ENCODE peak calls at places on chromosomes 13 and 19, in nine cellular contexts. One of them, this sample, is unnamed.

GRCh38 chr19:11286312-11286974 is 9.5 kb upstream of the TSPAN16 start:
- DNase-seq in ascending aorta: no peak
- DNase-seq in uterus: no peak
- DNase-seq in esophagus squamous epithelium: no peak
- DNase-seq in nephron progenitor cell: no peak
- DNase-seq in heart right ventricle: peak
- DNase-seq in pancreas: no peak
- DNase-seq in GM10248: no peak
- DNase-seq in CD8-positive, alpha-beta T cell: no peak
- DNase-seq in this sample: peak

GRCh38 chr19:3556978-3557460 is 367 bp downstream of the MFSD12 start:
- DNase-seq in ascending aorta: no peak
- DNase-seq in uterus: no peak
- DNase-seq in esophagus squamous epithelium: no peak
- DNase-seq in nephron progenitor cell: peak
- DNase-seq in heart right ventricle: no peak
- DNase-seq in pancreas: no peak
- DNase-seq in GM10248: no peak
- DNase-seq in CD8-positive, alpha-beta T cell: peak
- DNase-seq in this sample: no peak

GRCh38 chr13:111961236-111961635 is 105.7 kb upstream of the SOX1 start:
- DNase-seq in ascending aorta: no peak
- DNase-seq in uterus: no peak
- DNase-seq in esophagus squamous epithelium: no peak
- DNase-seq in nephron progenitor cell: no peak
- DNase-seq in heart right ventricle: no peak
- DNase-seq in pancreas: no peak
- DNase-seq in GM10248: no peak
- DNase-seq in CD8-positive, alpha-beta T cell: no peak
- DNase-seq in this sample: no peak

GRCh38 chr13:75583101-75583500 is 33.5 kb downstream of the UCHL3 start:
- DNase-seq in ascending aorta: no peak
- DNase-seq in uterus: no peak
- DNase-seq in esophagus squamous epithelium: no peak
- DNase-seq in nephron progenitor cell: no peak
- DNase-seq in heart right ventricle: no peak
- DNase-seq in pancreas: no peak
- DNase-seq in GM10248: no peak
- DNase-seq in CD8-positive, alpha-beta T cell: no peak
- DNase-seq in this sample: no peak

GRCh38 chr19:58397533-58398037 is 2.1 kb downstream of the RNF225 start:
- DNase-seq in ascending aorta: no peak
- DNase-seq in uterus: no peak
- DNase-seq in esophagus squamous epithelium: no peak
- DNase-seq in nephron progenitor cell: no peak
- DNase-seq in heart right ventricle: no peak
- DNase-seq in pancreas: no peak
- DNase-seq in GM10248: no peak
- DNase-seq in CD8-positive, alpha-beta T cell: no peak
- DNase-seq in this sample: peak

GRCh38 chr13:62305758-62306157 is 890.1 kb upstream of the PCDH20 start:
- DNase-seq in ascending aorta: no peak
- DNase-seq in uterus: no peak
- DNase-seq in esophagus squamous epithelium: no peak
- DNase-seq in nephron progenitor cell: no peak
- DNase-seq in heart right ventricle: no peak
- DNase-seq in pancreas: no peak
- DNase-seq in GM10248: peak
- DNase-seq in CD8-positive, alpha-beta T cell: no peak
- DNase-seq in this sample: peak

GRCh38 chr19:517721-518136 is 10.4 kb downstream of the TPGS1 start:
- DNase-seq in ascending aorta: no peak
- DNase-seq in uterus: no peak
- DNase-seq in esophagus squamous epithelium: no peak
- DNase-seq in nephron progenitor cell: no peak
- DNase-seq in heart right ventricle: no peak
- DNase-seq in pancreas: no peak
- DNase-seq in GM10248: no peak
- DNase-seq in CD8-positive, alpha-beta T cell: no peak
- DNase-seq in this sample: no peak

GRCh38 chr13:31528176-31528575 is 211.2 kb upstream of the RXFP2 start:
- DNase-seq in ascending aorta: no peak
- DNase-seq in uterus: no peak
- DNase-seq in esophagus squamous epithelium: no peak
- DNase-seq in nephron progenitor cell: no peak
- DNase-seq in heart right ventricle: no peak
- DNase-seq in pancreas: no peak
- DNase-seq in GM10248: no peak
- DNase-seq in CD8-positive, alpha-beta T cell: no peak
- DNase-seq in this sample: no peak

GRCh38 chr19:51398096-51398704 is 7.8 kb upstream of the C19orf84 start:
- DNase-seq in ascending aorta: no peak
- DNase-seq in uterus: no peak
- DNase-seq in esophagus squamous epithelium: no peak
- DNase-seq in nephron progenitor cell: no peak
- DNase-seq in heart right ventricle: no peak
- DNase-seq in pancreas: no peak
- DNase-seq in GM10248: no peak
- DNase-seq in CD8-positive, alpha-beta T cell: no peak
- DNase-seq in this sample: no peak

GRCh38 chr19:1236566-1236965 is 1.2 kb downstream of the CBARP start:
- DNase-seq in ascending aorta: no peak
- DNase-seq in uterus: no peak
- DNase-seq in esophagus squamous epithelium: no peak
- DNase-seq in nephron progenitor cell: peak
- DNase-seq in heart right ventricle: no peak
- DNase-seq in pancreas: no peak
- DNase-seq in GM10248: no peak
- DNase-seq in CD8-positive, alpha-beta T cell: no peak
- DNase-seq in this sample: no peak

GRCh38 chr13:102049853-102050252 is 352.0 kb downstream of the FGF14 start:
- DNase-seq in ascending aorta: no peak
- DNase-seq in uterus: no peak
- DNase-seq in esophagus squamous epithelium: no peak
- DNase-seq in nephron progenitor cell: no peak
- DNase-seq in heart right ventricle: no peak
- DNase-seq in pancreas: no peak
- DNase-seq in GM10248: no peak
- DNase-seq in CD8-positive, alpha-beta T cell: no peak
- DNase-seq in this sample: no peak

GRCh38 chr13:32314271-32314967 is 744 bp downstream of the ZAR1L start:
- DNase-seq in ascending aorta: no peak
- DNase-seq in uterus: no peak
- DNase-seq in esophagus squamous epithelium: no peak
- DNase-seq in nephron progenitor cell: no peak
- DNase-seq in heart right ventricle: peak
- DNase-seq in pancreas: no peak
- DNase-seq in GM10248: no peak
- DNase-seq in CD8-positive, alpha-beta T cell: no peak
- DNase-seq in this sample: no peak

GRCh38 chr13:110306960-110307696 is at the start of the genes COL4A1 and COL4A2:
- DNase-seq in ascending aorta: no peak
- DNase-seq in uterus: peak
- DNase-seq in esophagus squamous epithelium: no peak
- DNase-seq in nephron progenitor cell: peak
- DNase-seq in heart right ventricle: peak
- DNase-seq in pancreas: peak
- DNase-seq in GM10248: no peak
- DNase-seq in CD8-positive, alpha-beta T cell: no peak
- DNase-seq in this sample: no peak

DNA sequence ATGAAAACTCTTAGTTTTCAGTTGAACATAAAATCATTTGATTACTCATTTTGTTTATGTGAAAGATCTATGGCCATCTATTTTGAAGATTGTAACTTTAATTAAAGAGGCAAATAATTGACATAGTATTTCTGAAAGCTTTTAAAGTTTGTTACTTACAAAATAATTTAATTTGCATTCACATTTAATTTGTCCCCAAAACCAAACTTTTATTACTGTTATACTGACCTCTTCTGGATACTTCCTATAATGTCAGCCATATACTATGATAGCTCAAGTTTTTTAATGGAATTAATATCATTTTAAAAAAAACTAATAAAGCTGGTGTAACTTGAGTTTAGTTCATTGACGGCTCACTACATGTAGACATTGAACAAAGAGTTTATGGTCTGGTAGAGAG is 4.9 kb upstream of the SGCG start:
- DNase-seq in ascending aorta: no peak
- DNase-seq in uterus: no peak
- DNase-seq in esophagus squamous epithelium: no peak
- DNase-seq in nephron progenitor cell: no peak
- DNase-seq in heart right ventricle: no peak
- DNase-seq in pancreas: no peak
- DNase-seq in GM10248: no peak
- DNase-seq in CD8-positive, alpha-beta T cell: no peak
- DNase-seq in this sample: no peak
- TF ChIP-seq CTCF in ascending aorta: no peak
- TF ChIP-seq CTCF in uterus: no peak
- TF ChIP-seq CTCF in esophagus squamous epithelium: no peak
- TF ChIP-seq CTCF in nephron progenitor cell: peak
- TF ChIP-seq CTCF in heart right ventricle: no peak
- TF ChIP-seq CTCF in pancreas: no peak
- TF ChIP-seq CTCF in GM10248: peak
- TF ChIP-seq CTCF in CD8-positive, alpha-beta T cell: no peak
- TF ChIP-seq CTCF in this sample: no peak

GRCh38 chr13:42107006-42107405 is 58.6 kb downstream of the DGKH start:
- DNase-seq in ascending aorta: no peak
- DNase-seq in uterus: no peak
- DNase-seq in esophagus squamous epithelium: no peak
- DNase-seq in nephron progenitor cell: no peak
- DNase-seq in heart right ventricle: no peak
- DNase-seq in pancreas: no peak
- DNase-seq in GM10248: no peak
- DNase-seq in CD8-positive, alpha-beta T cell: no peak
- DNase-seq in this sample: no peak
- TF ChIP-seq CTCF in ascending aorta: no peak
- TF ChIP-seq CTCF in uterus: no peak
- TF ChIP-seq CTCF in esophagus squamous epithelium: no peak
- TF ChIP-seq CTCF in nephron progenitor cell: no peak
- TF ChIP-seq CTCF in heart right ventricle: no peak
- TF ChIP-seq CTCF in pancreas: no peak
- TF ChIP-seq CTCF in GM10248: no peak
- TF ChIP-seq CTCF in CD8-positive, alpha-beta T cell: no peak
- TF ChIP-seq CTCF in this sample: no peak

DNA sequence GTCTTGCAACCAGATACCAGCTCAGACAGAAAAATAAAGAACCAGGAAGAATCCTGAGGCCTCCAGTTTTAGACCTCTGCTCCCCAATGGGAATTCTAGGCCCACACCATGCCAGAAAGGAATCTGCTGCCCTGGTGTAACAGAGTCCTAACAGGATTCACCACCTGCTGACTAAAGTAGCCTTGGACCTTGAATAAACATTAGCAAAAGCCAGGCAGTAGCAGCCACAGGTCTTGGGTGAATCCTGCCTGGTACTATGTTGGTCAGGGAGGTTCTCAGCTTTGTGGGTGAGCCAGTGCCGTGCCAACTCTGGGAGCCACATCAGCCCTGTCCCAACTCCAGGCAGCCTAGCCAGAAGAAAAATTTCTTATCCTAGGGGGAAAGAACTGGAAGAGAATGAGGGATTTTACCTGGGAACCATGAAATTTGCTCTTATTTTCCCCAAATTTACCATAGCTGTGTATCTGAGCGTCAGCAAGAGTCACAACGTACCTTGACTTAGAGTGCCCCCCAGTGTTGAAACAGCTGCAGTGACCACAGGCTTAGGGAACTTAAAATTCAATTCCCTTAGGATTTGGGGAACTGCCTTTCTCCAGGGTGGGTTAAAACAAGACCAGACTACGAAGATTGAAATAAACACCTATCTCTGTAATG is 1895.6 kb upstream of the PRR20A start:
- DNase-seq in ascending aorta: no peak
- DNase-seq in uterus: no peak
- DNase-seq in esophagus squamous epithelium: no peak
- DNase-seq in nephron progenitor cell: peak
- DNase-seq in heart right ventricle: no peak
- DNase-seq in pancreas: peak
- DNase-seq in GM10248: no peak
- DNase-seq in CD8-positive, alpha-beta T cell: no peak
- DNase-seq in this sample: no peak
- TF ChIP-seq CTCF in ascending aorta: no peak
- TF ChIP-seq CTCF in uterus: no peak
- TF ChIP-seq CTCF in esophagus squamous epithelium: no peak
- TF ChIP-seq CTCF in nephron progenitor cell: peak
- TF ChIP-seq CTCF in heart right ventricle: no peak
- TF ChIP-seq CTCF in pancreas: peak
- TF ChIP-seq CTCF in GM10248: peak
- TF ChIP-seq CTCF in CD8-positive, alpha-beta T cell: no peak
- TF ChIP-seq CTCF in this sample: no peak

GRCh38 chr19:36418287-36419001 is at the start of gene ZFP82:
- DNase-seq in ascending aorta: peak
- DNase-seq in uterus: peak
- DNase-seq in esophagus squamous epithelium: peak
- DNase-seq in nephron progenitor cell: peak
- DNase-seq in heart right ventricle: peak
- DNase-seq in pancreas: peak
- DNase-seq in GM10248: peak
- DNase-seq in CD8-positive, alpha-beta T cell: peak
- DNase-seq in this sample: peak

GRCh38 chr19:36421749-36422481 is 3.5 kb upstream of the ZFP82 start:
- DNase-seq in ascending aorta: no peak
- DNase-seq in uterus: no peak
- DNase-seq in esophagus squamous epithelium: no peak
- DNase-seq in nephron progenitor cell: no peak
- DNase-seq in heart right ventricle: no peak
- DNase-seq in pancreas: no peak
- DNase-seq in GM10248: no peak
- DNase-seq in CD8-positive, alpha-beta T cell: no peak
- DNase-seq in this sample: no peak

GRCh38 chr19:36423925-36424324 is 5.5 kb upstream of the ZFP82 start:
- DNase-seq in ascending aorta: no peak
- DNase-seq in uterus: no peak
- DNase-seq in esophagus squamous epithelium: no peak
- DNase-seq in nephron progenitor cell: no peak
- DNase-seq in heart right ventricle: no peak
- DNase-seq in pancreas: no peak
- DNase-seq in GM10248: no peak
- DNase-seq in CD8-positive, alpha-beta T cell: no peak
- DNase-seq in this sample: no peak

GRCh38 chr19:36417752-36418286 is 625 bp downstream of the ZFP82 start:
- DNase-seq in ascending aorta: no peak
- DNase-seq in uterus: no peak
- DNase-seq in esophagus squamous epithelium: no peak
- DNase-seq in nephron progenitor cell: peak
- DNase-seq in heart right ventricle: no peak
- DNase-seq in pancreas: no peak
- DNase-seq in GM10248: no peak
- DNase-seq in CD8-positive, alpha-beta T cell: no peak
- DNase-seq in this sample: no peak

GRCh38 chr19:36420961-36421748 is 2.7 kb upstream of the ZFP82 start:
- DNase-seq in ascending aorta: no peak
- DNase-seq in uterus: peak
- DNase-seq in esophagus squamous epithelium: no peak
- DNase-seq in nephron progenitor cell: no peak
- DNase-seq in heart right ventricle: peak
- DNase-seq in pancreas: no peak
- DNase-seq in GM10248: no peak
- DNase-seq in CD8-positive, alpha-beta T cell: no peak
- DNase-seq in this sample: no peak
- TF ChIP-seq CTCF in ascending aorta: no peak
- TF ChIP-seq CTCF in uterus: no peak
- TF ChIP-seq CTCF in esophagus squamous epithelium: no peak
- TF ChIP-seq CTCF in nephron progenitor cell: no peak
- TF ChIP-seq CTCF in heart right ventricle: no peak
- TF ChIP-seq CTCF in pancreas: no peak
- TF ChIP-seq CTCF in GM10248: no peak
- TF ChIP-seq CTCF in CD8-positive, alpha-beta T cell: no peak
- TF ChIP-seq CTCF in this sample: no peak